ENCODE peak calls at places on chromosomes 11 and 22, in five cellular contexts. F is astrocyte of the spinal cord; T is stimulated activated CD4-positive, alpha-beta T cell treated with anti-CD3 and anti-CD28 coated beads, Interleukin-1b, Interleukin-23, amount 100 ng/mL, for 24 hours; O is NCI-H460; X is NCI-H345. V is an unnamed sample.

GRCh38 chr22:20530368-20531153 is 23.2 kb downstream of the MED15 start:
- DNase-seq in X (no peak), F (peak; percentile 72), O (peak; percentile 72), T (no peak), V (no peak)

GRCh38 chr11:3052109-3052479 is 5.1 kb downstream of the CARS1 start:
- DNase-seq in F (no peak), X (no peak), T (no peak), O (no peak), V (no peak)

GRCh38 chr11:60993611-60994010 is 22.1 kb downstream of the CD6 start:
- DNase-seq in O (no peak), F (no peak), T (no peak), X (no peak), V (no peak)

GRCh38 chr22:23574371-23574811 is 5.7 kb downstream of the IGLL1 start:
- DNase-seq in O (no peak), F (no peak), T (no peak), X (no peak), V (no peak)

GRCh38 chr11:2862950-2863618 is 22.5 kb downstream of the CDKN1C start:
- DNase-seq in O (no peak), X (no peak), F (peak; percentile 13), T (no peak), V (no peak)

GRCh38 chr22:20881869-20882815 is 23.3 kb downstream of the SNAP29 start:
- DNase-seq in F (no peak), O (no peak), T (no peak), X (no peak), V (no peak)

GRCh38 chr11:103349595-103349994 is 240.4 kb downstream of the DYNC2H1 start:
- DNase-seq in T (no peak), O (no peak), X (no peak), F (no peak), V (no peak)

GRCh38 chr11:109798521-109798920 is 294.7 kb upstream of the ZC3H12C start:
- DNase-seq in O (no peak), F (no peak), X (no peak), T (no peak), V (no peak)

GRCh38 chr11:115290479-115291390 is 213.5 kb downstream of the CADM1 start:
- DNase-seq in X (no peak), O (no peak), F (no peak), T (no peak), V (no peak)

GRCh38 chr22:49964136-49964492 is 3.5 kb downstream of the PIM3 start:
- DNase-seq in T (no peak), O (no peak), F (no peak), X (no peak), V (no peak)

GRCh38 chr22:45504703-45505341 is 2.1 kb downstream of the FBLN1 start:
- DNase-seq in X (no peak), O (no peak), F (peak; percentile 59), T (no peak), V (no peak)

GRCh38 chr11:111185259-111185658 is 60.3 kb upstream of the POU2AF2 start:
- DNase-seq in X (no peak), T (no peak), O (no peak), F (peak; percentile 57), V (no peak)

GRCh38 chr11:117144477-117145392 is 648 bp downstream of the PAFAH1B2 start:
- DNase-seq in X (peak; percentile 62), O (peak; percentile 6), T (no peak), F (peak; percentile 65), V (no peak)

GRCh38 chr11:79039122-79039521 is 401.7 kb downstream of the TENM4 start:
- DNase-seq in T (no peak), X (no peak), F (no peak), O (no peak), V (no peak)

GRCh38 chr11:17353228-17354021 is 1.8 kb downstream of the NCR3LG1 start:
- DNase-seq in O (peak; percentile 50), X (peak; percentile 77), T (peak; percentile 15), F (peak; percentile 79), V (no peak)

GRCh38 chr11:44192015-44192380 is 96.5 kb downstream of the EXT2 start:
- DNase-seq in T (no peak), F (no peak), X (no peak), O (no peak), V (no peak)

GRCh38 chr11:1882265-1883238 is 9.1 kb downstream of the PRR33 start:
- DNase-seq in X (peak; percentile 81), T (peak; percentile 80), F (peak; percentile 64), O (peak; percentile 36), V (peak; percentile 44)

GRCh38 chr11:35007277-35007676 is 90.9 kb downstream of the PDHX start:
- DNase-seq in O (no peak), X (no peak), F (no peak), T (no peak), V (no peak)

GRCh38 chr22:19149047-19149883 is 827 bp downstream of the GSC2 start:
- DNase-seq in F (no peak), X (peak; percentile 13), O (no peak), T (no peak), V (no peak)